ENCODE peak calls at places on chromosome 1, in four cellular contexts. V, X, M and U are unnamed samples.

GRCh38 chr1:71030021-71030420 is 17.6 kb downstream of the PTGER3 start:
- DNase-seq in V (no peak), X (no peak), M (no peak), U (no peak)

GRCh38 chr1:5856246-5856815 is 135.9 kb downstream of the NPHP4 start:
- DNase-seq in V (no peak), X (no peak), M (no peak), U (no peak)

GRCh38 chr1:190679032-190679431 is 201.4 kb upstream of the BRINP3 start:
- DNase-seq in V (peak; percentile 72), X (no peak), M (no peak), U (no peak)

GRCh38 chr1:156750191-156750931 is 1.1 kb downstream of the HDGF start:
- DNase-seq in V (no peak), X (no peak), M (no peak), U (no peak)

GRCh38 chr1:173866462-173866861 is 1.3 kb downstream of the GAS5 start:
- DNase-seq in V (no peak), X (no peak), M (no peak), U (no peak)

GRCh38 chr1:37513795-37514349 is 694 bp downstream of the MEAF6 start:
- DNase-seq in V (peak; percentile 86), X (peak; percentile 59), M (peak; percentile 47), U (no peak)

GRCh38 chr1:219826290-219826689 is 102.1 kb downstream of the SLC30A10 start:
- DNase-seq in V (no peak), X (no peak), M (no peak), U (no peak)

GRCh38 chr1:17187065-17187464 is 17.9 kb upstream of the PADI1 start:
- DNase-seq in V (peak; percentile 34), X (no peak), M (no peak), U (no peak)

GRCh38 chr1:155236451-155236850 is 18.8 kb downstream of the ENTREP3 start:
- DNase-seq in V (no peak), X (no peak), M (no peak), U (no peak)

GRCh38 chr1:26991310-26992116 is 2.0 kb upstream of the TRNP1 start:
- DNase-seq in V (no peak), X (no peak), M (no peak), U (no peak)

GRCh38 chr1:29428216-29428615 is 191.9 kb downstream of the PTPRU start:
- DNase-seq in V (no peak), X (no peak), M (no peak), U (no peak)

GRCh38 chr1:67190942-67191341 is 24.7 kb downstream of the IL23R start:
- DNase-seq in V (no peak), X (no peak), M (no peak), U (no peak)